ENCODE peak calls at places on chromosomes 5 and 9, in four cellular contexts. V is hypothalamus, P is NCI-H187, R is T1000. B is an unnamed sample.

GRCh38 chr5:170436335-170436734 is 47.2 kb upstream of the KCNMB1 start:
- DNase-seq in P (no peak), V (no peak), R (no peak), B (no peak)

GRCh38 chr5:53099546-53099945 is 10.0 kb downstream of the MOCS2 start:
- DNase-seq in V (no peak), R (no peak), P (no peak), B (no peak)

GRCh38 chr9:96203867-96204412 is 98.0 kb downstream of the HSD17B3 start:
- DNase-seq in V (no peak), P (no peak), R (no peak), B (no peak)

GRCh38 chr5:143141652-143142051 is 261.8 kb downstream of the NR3C1 start:
- DNase-seq in P (no peak), V (no peak), R (no peak), B (no peak)

GRCh38 chr9:127194881-127195713 is 69.5 kb upstream of the GARNL3 start:
- DNase-seq in P (no peak), V (no peak), R (no peak), B (peak)

GRCh38 chr9:19424176-19424779 is 15.5 kb downstream of the ACER2 start:
- DNase-seq in P (no peak), V (no peak), R (no peak), B (no peak)

GRCh38 chr5:138349842-138350635 is 2.4 kb upstream of the KDM3B start:
- DNase-seq in V (no peak), P (no peak), R (no peak), B (no peak)

GRCh38 chr5:153636713-153637112 is 146.2 kb downstream of the GRIA1 start:
- DNase-seq in P (no peak), R (no peak), V (no peak), B (no peak)

GRCh38 chr9:4762889-4763521 is 22.0 kb upstream of the AK3 start:
- DNase-seq in R (no peak), V (no peak), P (no peak), B (no peak)

GRCh38 chr9:108136646-108137045 is 647.1 kb upstream of the KLF4 start:
- DNase-seq in R (no peak), V (no peak), P (no peak), B (no peak)

GRCh38 chr5:176648467-176649194 is 1.3 kb downstream of the TSPAN17 start:
- DNase-seq in P (no peak), R (no peak), V (no peak), B (no peak)

GRCh38 chr5:13354611-13355010 is 589.9 kb downstream of the DNAH5 start:
- DNase-seq in V (no peak), P (no peak), R (no peak), B (no peak)

GRCh38 chr5:178389031-178389729 is 156.6 kb upstream of the PHYKPL start:
- DNase-seq in V (no peak), P (no peak), R (no peak), B (no peak)

GRCh38 chr9:16769291-16769690 is 101.2 kb downstream of the BNC2 start:
- DNase-seq in R (no peak), P (no peak), V (no peak), B (no peak)

GRCh38 chr9:3331801-3332200 is 194.0 kb downstream of the RFX3 start:
- DNase-seq in R (no peak), V (no peak), P (no peak), B (no peak)

GRCh38 chr9:132726561-132727150 is 56.4 kb downstream of the GTF3C4 start:
- DNase-seq in P (no peak), R (no peak), V (no peak), B (no peak)

GRCh38 chr5:172778223-172778814 is 7.3 kb upstream of the DUSP1 start:
- DNase-seq in P (no peak), V (no peak), R (peak), B (no peak)

GRCh38 chr9:129006328-129007034 is 21.6 kb downstream of the SH3GLB2 start:
- DNase-seq in V (peak), P (no peak), R (peak), B (peak)

GRCh38 chr9:93665566-93666278 is 89.3 kb downstream of the PHF2 start:
- DNase-seq in V (no peak), P (no peak), R (no peak), B (no peak)

GRCh38 chr9:135976531-135976930 is 15.4 kb upstream of the UBAC1 start:
- DNase-seq in P (no peak), R (no peak), V (no peak), B (no peak)

GRCh38 chr5:178357127-178357526 is 124.5 kb upstream of the PHYKPL start:
- DNase-seq in R (no peak), P (no peak), V (no peak), B (no peak)

GRCh38 chr5:129445379-129445778 is 14.7 kb upstream of the ADAMTS19 start:
- DNase-seq in P (no peak), R (no peak), V (no peak), B (no peak)

GRCh38 chr5:78647838-78648358 is 674 bp downstream of the LHFPL2 start:
- DNase-seq in P (no peak), R (no peak), V (no peak), B (no peak)

GRCh38 chr5:54944364-54944763 is 41.0 kb downstream of the ESM1 start:
- DNase-seq in R (peak), V (no peak), P (no peak), B (no peak)

B was measured in H54.